ENCODE peak calls at places on chromosome 2, in five cellular contexts. J is Calu3, C is foreskin fibroblast, Z is Panc1, B is H9. K is an unnamed sample.

GRCh38 chr2:8252997-8253694 is 428.7 kb upstream of the ID2 start:
- DNase-seq in J (no peak), C (no peak), Z (no peak), B (no peak), K (peak; percentile 40)

GRCh38 chr2:128362186-128362888 is 43.7 kb upstream of the HS6ST1 start:
- DNase-seq in J (no peak), C (no peak), Z (no peak), B (no peak), K (no peak)

GRCh38 chr2:74440005-74440377 is 1.7 kb downstream of the RTKN start:
- DNase-seq in J (peak; percentile 26), C (peak; percentile 84), Z (no peak), B (no peak), K (no peak)

GRCh38 chr2:6971502-6971901 is 54.3 kb downstream of the RNF144A start:
- DNase-seq in J (no peak), C (no peak), Z (no peak), B (no peak), K (peak; percentile 19)

GRCh38 chr2:19855528-19856431 is 46.0 kb downstream of the TTC32 start:
- DNase-seq in J (no peak), C (no peak), Z (no peak), B (no peak), K (no peak)

GRCh38 chr2:109399061-109399460 is 214.7 kb downstream of the SEPTIN10 start:
- DNase-seq in J (no peak), C (peak; percentile 67), Z (no peak), B (no peak), K (no peak)

GRCh38 chr2:5387421-5387820 is 304.8 kb upstream of the SOX11 start:
- DNase-seq in J (no peak), C (no peak), Z (no peak), B (no peak), K (no peak)

GRCh38 chr2:101989740-101990460 is 1.9 kb upstream of the IL1R2 start:
- DNase-seq in J (no peak), C (no peak), Z (no peak), B (no peak), K (no peak)

GRCh38 chr2:23595601-23596251 is 210.7 kb downstream of the KLHL29 start:
- DNase-seq in J (peak; percentile 6), C (peak; percentile 31), Z (no peak), B (no peak), K (no peak)

GRCh38 chr2:241017228-241017940 is 19.0 kb downstream of the SNED1 start:
- DNase-seq in J (no peak), C (no peak), Z (no peak), B (no peak), K (peak; percentile 70)

GRCh38 chr2:197159681-197160211 is 150.8 kb downstream of the ANKRD44 start:
- DNase-seq in J (peak; percentile 52), C (peak; percentile 73), Z (peak; percentile 96), B (no peak), K (no peak)

GRCh38 chr2:84889332-84889731 is 8.4 kb upstream of the TRABD2A start:
- DNase-seq in J (no peak), C (no peak), Z (no peak), B (no peak), K (no peak)

DNA sequence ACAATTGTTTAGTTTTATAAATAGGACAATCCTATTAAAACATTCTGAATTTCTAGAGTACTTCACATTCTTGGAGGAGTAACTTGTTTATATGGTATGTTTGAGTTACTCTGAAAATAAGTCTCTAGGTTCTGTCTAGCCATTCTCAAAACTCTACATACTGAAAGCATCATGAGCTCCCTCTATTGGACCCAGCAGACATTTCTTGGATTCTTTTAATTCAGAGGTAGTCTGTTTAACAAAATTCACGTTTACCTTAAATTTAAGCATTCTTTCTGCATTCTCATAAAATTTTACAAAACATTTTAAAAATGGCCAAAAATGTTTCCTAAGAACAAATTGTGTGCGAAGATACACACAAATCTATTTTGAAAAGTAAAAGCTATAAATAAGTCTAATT is 15.3 kb downstream of the SP9 start:
- DNase-seq in J (no peak), C (peak; percentile 38), Z (no peak), B (no peak), K (no peak)
- TF ChIP-seq CTCF in J (peak; percentile 31), C (peak; percentile 30), Z (peak; percentile 71), B (peak; percentile 67), K (peak; percentile 51)

DNA sequence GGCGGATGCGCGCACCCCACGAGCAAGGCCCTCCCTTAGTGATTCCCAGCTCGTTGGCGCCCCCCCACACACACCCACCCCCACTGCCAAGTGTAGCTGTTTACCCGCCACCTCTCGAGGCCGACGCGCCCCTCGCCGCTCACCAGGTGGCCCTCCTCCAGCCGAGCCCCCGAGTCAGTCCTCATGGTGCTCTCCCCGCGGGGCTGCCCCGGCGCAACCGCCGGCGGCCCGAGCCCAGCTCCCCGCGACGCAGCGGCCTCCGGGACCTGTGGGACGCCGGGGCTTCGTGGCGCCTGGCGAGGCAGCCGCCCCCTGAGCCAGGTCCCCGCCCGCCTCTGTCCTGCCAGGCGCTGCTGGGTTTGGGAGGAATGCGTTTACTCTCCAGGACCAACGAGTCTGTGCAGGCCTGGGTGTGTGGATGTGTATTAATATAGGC is at the start of gene TMEM237:
- DNase-seq in J (peak; percentile 50), C (peak; percentile 60), Z (no peak), B (peak; percentile 39), K (peak; percentile 85)
- TF ChIP-seq CTCF in J (peak; percentile 16), C (no peak), Z (peak; percentile 49), B (no peak), K (no peak)

GRCh38 chr2:52976132-52976949 is 791.3 kb upstream of the CHAC2 start:
- DNase-seq in J (peak; percentile 55), C (peak; percentile 17), Z (peak; percentile 22), B (peak; percentile 51), K (no peak)
- TF ChIP-seq CTCF in J (peak; percentile 43), C (peak; percentile 29), Z (peak; percentile 58), B (peak; percentile 79), K (peak; percentile 48)

DNA sequence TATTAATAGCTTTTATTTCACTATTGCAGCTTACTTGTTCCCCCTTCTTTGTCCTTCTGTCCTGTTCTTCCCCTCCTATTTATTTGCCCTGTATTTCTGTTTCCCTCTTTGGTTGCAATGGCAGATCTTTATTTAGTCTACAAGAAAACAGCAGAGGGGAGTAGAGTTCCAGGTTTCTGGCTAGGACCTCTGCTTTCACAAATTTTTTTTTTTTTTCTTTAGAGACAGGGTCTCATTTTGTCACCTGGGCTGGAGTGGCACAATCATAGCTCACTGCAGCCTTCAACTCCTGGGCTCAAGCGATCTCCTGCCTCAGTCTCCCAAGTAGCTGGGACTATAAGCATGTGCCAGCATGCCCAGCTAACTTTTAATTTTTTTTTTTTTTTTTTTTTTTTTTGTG is 188.1 kb upstream of the SPRED2 start:
- DNase-seq in J (no peak), C (no peak), Z (no peak), B (no peak), K (no peak)
- TF ChIP-seq CTCF in J (no peak), C (no peak), Z (peak; percentile 21), B (peak; percentile 38), K (no peak)

DNA sequence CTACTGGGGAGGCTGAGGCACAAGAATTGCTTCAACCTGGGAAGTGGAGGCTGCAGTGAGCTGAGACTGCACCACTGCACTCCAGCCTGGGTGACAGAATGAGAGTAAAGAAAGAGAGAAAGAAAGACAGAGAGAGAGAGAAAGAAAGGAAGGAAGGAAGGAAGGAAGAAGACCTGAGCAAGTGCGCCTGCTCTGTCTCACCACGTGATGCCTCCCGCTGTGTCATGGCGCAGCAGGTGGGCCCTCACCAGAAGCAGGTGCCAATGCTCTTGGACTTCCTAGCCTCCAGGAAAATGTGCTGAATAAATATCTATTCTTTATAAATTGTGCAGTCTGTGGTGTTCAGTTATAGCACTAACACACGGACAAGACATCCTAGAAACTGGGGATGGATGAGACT is 270.0 kb downstream of the CYP26B1 start:
- DNase-seq in J (no peak), C (no peak), Z (no peak), B (no peak), K (no peak)
- TF ChIP-seq CTCF in J (no peak), C (no peak), Z (no peak), B (no peak), K (no peak)

GRCh38 chr2:217468042-217468441 is 534.8 kb downstream of the TNS1 start:
- DNase-seq in J (no peak), C (no peak), Z (no peak), B (no peak), K (no peak)
- TF ChIP-seq CTCF in J (no peak), C (no peak), Z (no peak), B (peak; percentile 30), K (no peak)

DNA sequence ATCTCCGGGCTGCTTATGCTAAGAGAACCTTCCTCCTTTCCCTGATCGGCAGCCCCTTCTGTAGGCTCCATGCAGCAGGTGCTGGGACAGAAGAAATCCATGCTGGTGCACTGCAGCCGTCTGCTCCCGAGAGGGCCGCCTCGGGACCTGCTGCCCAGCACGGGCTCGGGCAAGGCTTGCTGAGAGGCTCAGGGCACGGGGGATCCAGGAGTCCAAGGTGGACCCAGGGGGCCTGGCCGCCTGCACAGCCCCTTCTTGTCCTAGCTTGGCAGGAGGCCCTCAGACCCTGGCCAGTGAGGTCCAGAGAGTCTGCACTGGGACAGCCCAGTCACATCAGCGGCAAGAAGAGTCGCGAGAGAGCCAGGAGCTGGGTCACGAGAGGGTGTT is 13.3 kb upstream of the DUSP2 start:
- DNase-seq in J (no peak), C (no peak), Z (no peak), B (peak; percentile 27), K (peak; percentile 72)
- TF ChIP-seq CTCF in J (no peak), C (no peak), Z (no peak), B (no peak), K (no peak)

DNA sequence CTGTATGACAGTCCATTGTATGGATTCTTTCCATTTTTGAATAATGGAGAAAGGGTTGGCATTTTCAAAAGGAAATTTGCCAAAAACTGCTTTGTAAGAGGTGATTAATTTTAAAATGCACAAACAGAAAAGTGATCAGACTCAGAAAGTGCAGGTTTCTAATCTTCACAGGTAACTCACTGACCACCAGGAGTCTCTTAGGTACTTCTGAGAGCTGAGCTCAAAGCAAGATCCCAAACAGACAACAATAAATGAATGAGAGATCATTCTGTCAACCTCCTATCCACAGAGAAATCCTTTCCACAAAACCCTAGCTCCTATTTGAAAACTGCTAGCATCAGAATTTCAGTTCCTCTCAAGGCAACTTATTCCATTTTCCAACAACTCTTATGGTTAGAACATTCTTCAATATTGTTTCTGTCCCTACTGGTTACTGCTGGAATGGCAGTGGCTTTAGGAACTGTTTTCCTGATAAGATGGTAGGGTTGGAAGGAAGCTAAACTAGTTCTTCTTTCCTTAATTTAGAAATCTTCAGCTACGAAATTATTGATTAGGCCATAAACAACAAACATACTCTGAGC is 20.6 kb upstream of the HAAO start:
- DNase-seq in J (no peak), C (peak; percentile 59), Z (no peak), B (no peak), K (no peak)
- TF ChIP-seq CTCF in J (peak; percentile 53), C (no peak), Z (peak; percentile 70), B (peak; percentile 85), K (peak; percentile 50)

DNA sequence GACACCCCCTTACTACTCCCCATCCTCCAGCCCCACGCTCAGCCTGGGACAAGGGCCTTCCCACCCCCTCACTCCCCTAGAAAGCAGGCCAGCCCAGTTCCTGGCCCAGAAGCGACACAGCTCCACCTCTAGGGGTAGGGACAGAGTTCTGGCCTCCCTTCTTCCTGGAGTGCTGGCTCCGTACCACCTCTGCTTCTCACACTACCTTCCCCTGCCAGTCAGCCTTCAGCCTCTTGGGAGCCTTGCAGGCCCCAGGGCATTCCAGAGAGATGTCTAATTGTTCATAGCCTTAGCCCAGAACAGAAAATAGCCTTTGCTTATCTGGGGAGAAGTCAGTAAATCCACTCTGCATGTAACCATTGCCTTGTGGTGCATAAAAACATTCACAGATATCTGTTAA is 13.1 kb upstream of the CATIP start:
- DNase-seq in J (no peak), C (peak; percentile 72), Z (no peak), B (no peak), K (no peak)
- TF ChIP-seq CTCF in J (no peak), C (no peak), Z (no peak), B (no peak), K (no peak)

GRCh38 chr2:193112986-193113385 is 918.3 kb upstream of the TMEFF2 start:
- DNase-seq in J (no peak), C (no peak), Z (no peak), B (no peak), K (no peak)

GRCh38 chr2:193114827-193115226 is 920.1 kb upstream of the TMEFF2 start:
- DNase-seq in J (no peak), C (no peak), Z (no peak), B (no peak), K (no peak)
- TF ChIP-seq CTCF in J (no peak), C (no peak), Z (no peak), B (no peak), K (no peak)